ENCODE peak calls at places on chromosomes 6 and 20, in four cellular contexts. One of them, this sample, is unnamed.
A peak's percentile ranks its signal among the peaks of the same experiment; 100 is the strongest.

GRCh38 chr20:43548273-43548880 is 10.4 kb upstream of the SGK2 start:
- DNase-seq in cardiac muscle cell: no peak
- DNase-seq in OCI-LY7: no peak
- DNase-seq in endodermal cell: no peak
- DNase-seq in this sample: no peak

GRCh38 chr6:106825156-106825555 is 149.4 kb downstream of the CD24 start:
- DNase-seq in endodermal cell: no peak
- DNase-seq in OCI-LY7: no peak
- DNase-seq in cardiac muscle cell: no peak
- DNase-seq in this sample: no peak

GRCh38 chr20:34012330-34012729 is 18.6 kb downstream of the RALY start:
- DNase-seq in cardiac muscle cell: no peak
- DNase-seq in endodermal cell: no peak
- DNase-seq in OCI-LY7: no peak
- DNase-seq in this sample: no peak

GRCh38 chr6:26311385-26312095 is 53.5 kb upstream of the BTN3A2 start:
- DNase-seq in endodermal cell: peak; percentile 82
- DNase-seq in cardiac muscle cell: peak; percentile 74
- DNase-seq in OCI-LY7: peak; percentile 78
- DNase-seq in this sample: no peak

GRCh38 chr6:15280961-15281360 is 35.1 kb downstream of the JARID2 start:
- DNase-seq in endodermal cell: no peak
- DNase-seq in cardiac muscle cell: no peak
- DNase-seq in OCI-LY7: no peak
- DNase-seq in this sample: no peak

GRCh38 chr6:152267967-152268845 is 369.0 kb downstream of the SYNE1 start:
- DNase-seq in endodermal cell: no peak
- DNase-seq in OCI-LY7: peak; percentile 46
- DNase-seq in cardiac muscle cell: peak; percentile 41
- DNase-seq in this sample: no peak

GRCh38 chr6:110415297-110415916 is at the start of gene DDO:
- DNase-seq in OCI-LY7: no peak
- DNase-seq in endodermal cell: no peak
- DNase-seq in cardiac muscle cell: peak; percentile 42
- DNase-seq in this sample: peak; percentile 70

GRCh38 chr20:19888269-19888669 is 128.9 kb upstream of the NAA20 start:
- DNase-seq in cardiac muscle cell: no peak
- DNase-seq in OCI-LY7: no peak
- DNase-seq in endodermal cell: no peak
- DNase-seq in this sample: no peak

GRCh38 chr6:51885957-51886356 is 201.5 kb downstream of the PKHD1 start:
- DNase-seq in OCI-LY7: no peak
- DNase-seq in cardiac muscle cell: no peak
- DNase-seq in endodermal cell: no peak
- DNase-seq in this sample: no peak

GRCh38 chr6:34237722-34238506 is 1.2 kb downstream of the HMGA1 start:
- DNase-seq in cardiac muscle cell: peak; percentile 32
- DNase-seq in endodermal cell: peak; percentile 79
- DNase-seq in OCI-LY7: peak; percentile 90
- DNase-seq in this sample: peak; percentile 70

GRCh38 chr6:99013661-99014458 is 66.1 kb upstream of the FBXL4 start:
- DNase-seq in OCI-LY7: no peak
- DNase-seq in endodermal cell: no peak
- DNase-seq in cardiac muscle cell: no peak
- DNase-seq in this sample: no peak

GRCh38 chr6:110486756-110487155 is 10.3 kb upstream of the SLC22A16 start:
- DNase-seq in OCI-LY7: no peak
- DNase-seq in endodermal cell: peak; percentile 35
- DNase-seq in cardiac muscle cell: no peak
- DNase-seq in this sample: no peak

GRCh38 chr6:139044250-139044649 is 15.7 kb downstream of the ABRACL start:
- DNase-seq in endodermal cell: no peak
- DNase-seq in cardiac muscle cell: no peak
- DNase-seq in OCI-LY7: no peak
- DNase-seq in this sample: no peak

GRCh38 chr6:140051521-140052455 is 677.3 kb upstream of the CITED2 start:
- DNase-seq in endodermal cell: no peak
- DNase-seq in OCI-LY7: no peak
- DNase-seq in cardiac muscle cell: peak; percentile 89
- DNase-seq in this sample: no peak

GRCh38 chr20:47493175-47493953 is 8.3 kb upstream of the NCOA3 start:
- DNase-seq in cardiac muscle cell: peak; percentile 94
- DNase-seq in endodermal cell: no peak
- DNase-seq in OCI-LY7: peak; percentile 52
- DNase-seq in this sample: peak; percentile 87

GRCh38 chr20:24051160-24051559 is 62.6 kb upstream of the GGTLC1 start:
- DNase-seq in endodermal cell: no peak
- DNase-seq in OCI-LY7: no peak
- DNase-seq in cardiac muscle cell: no peak
- DNase-seq in this sample: no peak

GRCh38 chr6:87237804-87238203 is 82.4 kb downstream of the ZNF292 start:
- DNase-seq in endodermal cell: no peak
- DNase-seq in cardiac muscle cell: peak; percentile 38
- DNase-seq in OCI-LY7: peak; percentile 27
- DNase-seq in this sample: no peak

GRCh38 chr6:16759646-16760535 is 1.4 kb downstream of the ATXN1 start:
- DNase-seq in cardiac muscle cell: peak; percentile 97
- DNase-seq in OCI-LY7: no peak
- DNase-seq in endodermal cell: peak; percentile 90
- DNase-seq in this sample: peak; percentile 93

GRCh38 chr20:53276143-53276542 is 304.0 kb downstream of the TSHZ2 start:
- DNase-seq in OCI-LY7: no peak
- DNase-seq in cardiac muscle cell: no peak
- DNase-seq in endodermal cell: no peak
- DNase-seq in this sample: no peak

GRCh38 chr6:82072113-82072512 is 175.4 kb downstream of the IBTK start:
- DNase-seq in cardiac muscle cell: no peak
- DNase-seq in OCI-LY7: no peak
- DNase-seq in endodermal cell: no peak
- DNase-seq in this sample: no peak

GRCh38 chr20:1118336-1119127 is at the start of gene PSMF1:
- DNase-seq in endodermal cell: peak; percentile 97
- DNase-seq in OCI-LY7: peak; percentile 97
- DNase-seq in cardiac muscle cell: peak; percentile 94
- DNase-seq in this sample: peak; percentile 97
- TF ChIP-seq CTCF in endodermal cell: peak; percentile 18
- TF ChIP-seq CTCF in OCI-LY7: no peak
- TF ChIP-seq CTCF in cardiac muscle cell: no peak
- TF ChIP-seq CTCF in this sample: no peak

DNA sequence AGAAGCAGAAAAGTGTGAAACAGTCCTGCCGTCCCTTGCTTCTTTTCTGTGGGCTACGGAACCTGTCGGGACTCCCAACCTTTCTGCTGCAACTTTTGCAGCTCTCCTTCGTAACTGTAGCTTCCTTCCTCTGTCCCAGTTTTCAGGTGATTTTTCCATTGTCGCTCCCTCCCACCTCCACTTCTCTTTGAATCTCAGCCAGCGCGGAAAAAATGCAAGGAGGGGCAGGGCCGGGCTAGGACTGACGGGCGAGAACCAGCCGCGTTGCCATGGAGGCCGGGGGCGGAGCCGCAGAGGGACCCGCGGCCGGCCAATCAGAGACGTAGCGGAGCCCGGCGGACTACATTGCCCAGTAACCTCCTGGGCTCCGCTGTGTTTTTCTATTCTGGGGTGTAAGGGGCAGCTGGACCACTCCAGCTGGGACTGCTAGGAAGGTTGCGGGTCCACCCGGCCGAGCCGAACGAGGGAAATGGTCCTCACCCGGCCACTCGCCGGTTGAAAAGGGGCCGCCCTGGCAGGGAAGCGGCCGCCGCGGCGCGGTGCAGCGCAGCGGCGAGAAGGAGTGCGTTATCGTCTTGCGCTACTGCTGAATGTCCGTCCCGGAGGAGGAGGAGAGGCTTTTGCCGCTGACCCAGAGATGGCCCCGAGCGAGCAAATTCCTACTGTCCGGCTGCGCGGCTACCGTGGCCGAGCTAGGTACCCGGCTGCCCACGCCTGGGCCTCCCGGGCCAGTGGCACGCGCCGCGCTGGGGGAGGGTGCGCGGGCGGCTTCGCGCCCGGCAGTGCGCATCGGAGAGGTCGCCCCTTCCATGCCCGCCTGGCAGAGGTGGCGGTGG is at the start of the genes CYP39A1 and SLC25A27:
- DNase-seq in cardiac muscle cell: peak; percentile 86
- DNase-seq in endodermal cell: peak; percentile 98
- DNase-seq in OCI-LY7: peak; percentile 90
- DNase-seq in this sample: peak; percentile 96
- H3K27ac ChIP-seq in cardiac muscle cell: peak within 1 kb of the TSS; percentile 36
- H3K27ac ChIP-seq in endodermal cell: no peak within 1 kb of the TSS
- H3K27ac ChIP-seq in OCI-LY7: peak within 1 kb of the TSS; percentile 96
- H3K27ac ChIP-seq in this sample: peak within 1 kb of the TSS; percentile 76

GRCh38 chr6:75278474-75279077 is 6.0 kb downstream of the TMEM30A start:
- DNase-seq in OCI-LY7: no peak
- DNase-seq in cardiac muscle cell: no peak
- DNase-seq in endodermal cell: no peak
- DNase-seq in this sample: no peak
- H3K4me1 ChIP-seq in OCI-LY7: peaks cover 24% of the 10 kb centered on the region
- H3K4me1 ChIP-seq in cardiac muscle cell: peaks cover 49% of the 10 kb centered on the region
- H3K4me1 ChIP-seq in endodermal cell: peaks cover 2% of the 10 kb centered on the region
- H3K4me1 ChIP-seq in this sample: peaks cover 69% of the 10 kb centered on the region

GRCh38 chr6:36578030-36578825 is 15.9 kb upstream of the SRSF3 start:
- DNase-seq in cardiac muscle cell: no peak
- DNase-seq in endodermal cell: no peak
- DNase-seq in OCI-LY7: no peak
- DNase-seq in this sample: no peak

GRCh38 chr6:36577298-36577697 is 16.9 kb upstream of the SRSF3 start:
- DNase-seq in endodermal cell: no peak
- DNase-seq in OCI-LY7: no peak
- DNase-seq in cardiac muscle cell: peak; percentile 78
- DNase-seq in this sample: no peak

GRCh38 chr6:36580184-36580526 is 14.0 kb upstream of the SRSF3 start:
- DNase-seq in endodermal cell: no peak
- DNase-seq in OCI-LY7: no peak
- DNase-seq in cardiac muscle cell: no peak
- DNase-seq in this sample: no peak

GRCh38 chr6:36574679-36575078 is 19.5 kb upstream of the SRSF3 start:
- DNase-seq in cardiac muscle cell: no peak
- DNase-seq in OCI-LY7: no peak
- DNase-seq in endodermal cell: no peak
- DNase-seq in this sample: no peak

GRCh38 chr6:36576573-36576972 is 17.6 kb upstream of the SRSF3 start:
- DNase-seq in OCI-LY7: peak; percentile 59
- DNase-seq in cardiac muscle cell: no peak
- DNase-seq in endodermal cell: no peak
- DNase-seq in this sample: no peak
- TF ChIP-seq CTCF in OCI-LY7: no peak
- TF ChIP-seq CTCF in cardiac muscle cell: no peak
- TF ChIP-seq CTCF in endodermal cell: no peak
- TF ChIP-seq CTCF in this sample: no peak

GRCh38 chr6:134165827-134166226 is 113.4 kb upstream of the SLC2A12 start:
- DNase-seq in OCI-LY7: no peak
- DNase-seq in cardiac muscle cell: peak; percentile 24
- DNase-seq in endodermal cell: no peak
- DNase-seq in this sample: no peak
- H3K27ac ChIP-seq in OCI-LY7: no peak overlapping the region
- H3K27ac ChIP-seq in cardiac muscle cell: no peak overlapping the region
- H3K27ac ChIP-seq in endodermal cell: no peak overlapping the region
- H3K27ac ChIP-seq in this sample: no peak overlapping the region

GRCh38 chr20:37518606-37519507 is 2.2 kb upstream of the NNAT start:
- DNase-seq in endodermal cell: peak; percentile 41
- DNase-seq in OCI-LY7: no peak
- DNase-seq in cardiac muscle cell: no peak
- DNase-seq in this sample: peak; percentile 60

GRCh38 chr20:37516697-37517370 is 4.2 kb upstream of the NNAT start:
- DNase-seq in OCI-LY7: no peak
- DNase-seq in endodermal cell: peak; percentile 17
- DNase-seq in cardiac muscle cell: peak; percentile 48
- DNase-seq in this sample: no peak

GRCh38 chr20:37515876-37516275 is 5.2 kb upstream of the NNAT start:
- DNase-seq in cardiac muscle cell: no peak
- DNase-seq in OCI-LY7: no peak
- DNase-seq in endodermal cell: no peak
- DNase-seq in this sample: no peak

GRCh38 chr20:37518059-37518458 is 3.0 kb upstream of the NNAT start:
- DNase-seq in endodermal cell: peak; percentile 27
- DNase-seq in OCI-LY7: no peak
- DNase-seq in cardiac muscle cell: no peak
- DNase-seq in this sample: no peak

DNA sequence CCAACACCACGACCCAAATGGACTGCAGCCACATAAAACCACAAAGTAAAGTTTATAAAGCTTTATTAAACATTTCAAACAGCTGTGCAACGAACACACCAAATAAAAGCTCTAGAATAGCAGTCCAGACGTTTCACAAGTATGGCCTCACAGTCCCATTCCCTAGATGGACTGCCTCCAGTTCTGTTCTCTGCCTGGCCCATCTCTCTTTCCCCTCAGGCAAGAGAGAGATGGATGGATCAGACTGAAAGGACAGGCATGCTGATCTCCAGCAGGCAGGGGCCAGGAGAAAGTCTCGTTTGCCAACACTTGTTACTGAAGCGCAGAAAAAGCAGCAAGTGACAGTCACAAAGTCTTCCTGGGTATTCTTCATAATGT is 3.7 kb upstream of the NNAT start:
- DNase-seq in endodermal cell: peak; percentile 20
- DNase-seq in OCI-LY7: no peak
- DNase-seq in cardiac muscle cell: no peak
- DNase-seq in this sample: no peak
- H3K4me1 ChIP-seq in endodermal cell: peaks cover 11% of the 10 kb centered on the region
- H3K4me1 ChIP-seq in OCI-LY7: no peaks in the 10 kb centered on the region
- H3K4me1 ChIP-seq in cardiac muscle cell: peaks cover 12% of the 10 kb centered on the region
- H3K4me1 ChIP-seq in this sample: peaks cover 53% of the 10 kb centered on the region

GRCh38 chr20:63778857-63779256 is 39.3 kb downstream of the SLC2A4RG start:
- DNase-seq in endodermal cell: no peak
- DNase-seq in cardiac muscle cell: no peak
- DNase-seq in OCI-LY7: no peak
- DNase-seq in this sample: no peak
- TF ChIP-seq CTCF in endodermal cell: peak; percentile 39
- TF ChIP-seq CTCF in cardiac muscle cell: no peak
- TF ChIP-seq CTCF in OCI-LY7: peak; percentile 34
- TF ChIP-seq CTCF in this sample: no peak

DNA sequence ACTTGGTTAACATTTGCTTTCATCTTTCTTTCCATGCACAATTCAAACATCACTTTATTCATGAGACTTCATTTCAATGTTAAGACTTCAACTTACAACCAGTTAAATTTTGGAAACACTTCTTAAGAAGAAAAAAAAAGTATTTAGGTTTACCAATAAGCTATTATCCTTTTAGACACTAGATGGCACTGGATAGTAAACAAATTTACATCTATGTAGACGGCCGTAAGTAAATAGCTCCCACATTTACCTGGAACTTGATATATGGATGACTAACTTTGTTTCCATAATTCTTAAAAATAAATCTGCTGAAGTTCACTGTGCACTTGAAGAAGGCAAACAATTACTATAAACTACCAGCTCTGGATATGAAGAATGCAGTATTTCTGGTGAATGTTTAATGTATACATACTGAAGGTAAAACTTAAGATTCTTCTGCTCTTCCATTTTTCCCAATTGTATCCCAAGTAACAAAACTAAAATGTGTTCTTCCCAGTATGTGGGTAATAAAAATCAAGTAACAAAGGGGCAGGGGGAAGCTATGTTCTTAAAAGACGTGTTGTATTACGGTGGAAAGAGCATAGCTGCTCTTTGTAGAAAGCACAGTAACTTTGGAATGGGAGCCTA is 130.6 kb upstream of the C6orf118 start:
- DNase-seq in cardiac muscle cell: peak; percentile 84
- DNase-seq in endodermal cell: no peak
- DNase-seq in OCI-LY7: peak; percentile 4
- DNase-seq in this sample: no peak
- H3K27ac ChIP-seq in cardiac muscle cell: no peak overlapping the region
- H3K27ac ChIP-seq in endodermal cell: no peak overlapping the region
- H3K27ac ChIP-seq in OCI-LY7: no peak overlapping the region
- H3K27ac ChIP-seq in this sample: no peak overlapping the region

This sample was measured in lower lobe of right lung.